ENCODE peak calls at places on chromosomes 7 and 10, in nine cellular contexts. V is mucosa of descending colon; L is body of pancreas; Y is spleen; O is psoas muscle; B is left ventricle myocardium inferior; G is CD8-positive, alpha-beta memory T cell; N is CD4-positive, CD25-positive, alpha-beta regulatory T cell; C is fibroblast of lung. X is an unnamed sample.

GRCh38 chr10:101066146-101066889 is 4.5 kb downstream of the KAZALD1 start:
- DNase-seq in L (peak; percentile 77), C (peak; percentile 59), N (peak; percentile 63), Y (peak; percentile 86), G (peak; percentile 67), B (peak; percentile 83), O (peak; percentile 84), V (peak; percentile 94), X (peak; percentile 92)

GRCh38 chr10:94193466-94193924 is 169.2 kb downstream of the NOC3L start:
- DNase-seq in V (no peak), C (peak; percentile 90), N (no peak), G (no peak), L (no peak), Y (no peak), B (no peak), O (no peak), X (no peak)

GRCh38 chr7:81871606-81872265 is 101.9 kb upstream of the HGF start:
- DNase-seq in Y (no peak), N (no peak), B (no peak), O (no peak), G (no peak), L (no peak), C (no peak), V (no peak), X (no peak)

GRCh38 chr10:20535846-20536245 is 361.3 kb downstream of the NEBL start:
- DNase-seq in B (no peak), N (no peak), C (no peak), Y (no peak), V (no peak), G (no peak), L (no peak), O (no peak), X (no peak)

GRCh38 chr10:24952701-24953349 is 419 bp upstream of the PRTFDC1 start:
- DNase-seq in C (peak; percentile 58), L (peak; percentile 40), O (peak; percentile 63), Y (peak; percentile 89), N (peak; percentile 32), V (no peak), G (peak; percentile 69), B (peak; percentile 42), X (peak; percentile 85)

GRCh38 chr10:26430641-26431163 is 7.4 kb upstream of the APBB1IP start:
- DNase-seq in G (no peak), V (no peak), L (no peak), Y (no peak), O (no peak), C (no peak), N (peak; percentile 89), B (no peak), X (no peak)

GRCh38 chr7:26305048-26305868 is 13.6 kb downstream of the SNX10 start:
- DNase-seq in Y (peak; percentile 83), O (no peak), V (no peak), C (no peak), B (no peak), G (no peak), N (peak; percentile 55), L (no peak), X (no peak)

GRCh38 chr10:75115137-75115536 is 3.7 kb downstream of the SAMD8 start:
- DNase-seq in G (no peak), L (no peak), V (no peak), N (no peak), O (no peak), C (no peak), B (no peak), Y (no peak), X (no peak)

GRCh38 chr7:51233375-51233774 is 83.2 kb downstream of the COBL start:
- DNase-seq in B (no peak), L (no peak), C (no peak), N (no peak), Y (no peak), O (no peak), V (no peak), G (no peak), X (no peak)

GRCh38 chr10:78851652-78852051 is 217.1 kb upstream of the ZMIZ1 start:
- DNase-seq in Y (no peak), N (no peak), L (no peak), C (no peak), V (no peak), G (no peak), B (no peak), O (no peak), X (no peak)

GRCh38 chr10:129350690-129351089 is 116.4 kb upstream of the MGMT start:
- DNase-seq in N (no peak), O (no peak), Y (no peak), L (no peak), G (no peak), V (no peak), B (no peak), C (no peak), X (no peak)

GRCh38 chr7:138325434-138325833 is 134.6 kb upstream of the TRIM24 start:
- DNase-seq in B (no peak), C (no peak), L (no peak), V (no peak), G (no peak), O (no peak), N (no peak), Y (no peak), X (no peak)

GRCh38 chr7:138324905-138325304 is 135.2 kb upstream of the TRIM24 start:
- DNase-seq in L (no peak), G (no peak), C (no peak), O (no peak), N (no peak), V (no peak), B (no peak), Y (no peak), X (no peak)

GRCh38 chr7:138328215-138328614 is 131.8 kb upstream of the TRIM24 start:
- DNase-seq in C (no peak), L (no peak), B (no peak), N (no peak), G (no peak), V (no peak), O (no peak), Y (no peak), X (no peak)
- H3K9me3 ChIP-seq in C (no peaks in the 10 kb centered on the region), L (peaks cover 28% of the 10 kb centered on the region), B (peaks cover 59% of the 10 kb centered on the region), N (peaks cover 7% of the 10 kb centered on the region), G (no peaks in the 10 kb centered on the region), V (peaks cover 34% of the 10 kb centered on the region), O (peaks cover 9% of the 10 kb centered on the region), Y (peaks cover 57% of the 10 kb centered on the region), X (peaks cover 11% of the 10 kb centered on the region)

GRCh38 chr10:103227416-103227815 is 18.3 kb upstream of the RPEL1 start:
- DNase-seq in L (no peak), B (no peak), V (no peak), O (no peak), G (no peak), N (no peak), Y (no peak), C (peak; percentile 34), X (no peak)
- H3K4me3 ChIP-seq in L (no peak overlapping the region), B (no peak overlapping the region), V (no peak overlapping the region), O (no peak overlapping the region), G (no peak overlapping the region), N (no peak overlapping the region), Y (no peak overlapping the region), C (no peak overlapping the region), X (no peak overlapping the region)

GRCh38 chr10:61299156-61299555 is 154.0 kb downstream of the TMEM26 start:
- DNase-seq in C (no peak), N (no peak), V (no peak), B (no peak), L (no peak), O (no peak), G (no peak), Y (no peak), X (no peak)

GRCh38 chr10:61302124-61302523 is 151.1 kb downstream of the TMEM26 start:
- DNase-seq in V (no peak), N (no peak), G (no peak), L (no peak), B (no peak), C (peak; percentile 35), O (no peak), Y (no peak), X (peak; percentile 30)

GRCh38 chr10:61298194-61298593 is 155.0 kb downstream of the TMEM26 start:
- DNase-seq in O (no peak), C (no peak), L (no peak), V (no peak), N (no peak), Y (no peak), G (no peak), B (no peak), X (no peak)

GRCh38 chr10:61304751-61305150 is 148.4 kb downstream of the TMEM26 start:
- DNase-seq in N (no peak), B (no peak), Y (no peak), L (no peak), O (no peak), V (no peak), C (peak; percentile 54), G (no peak), X (no peak)

GRCh38 chr10:61301560-61301959 is 151.6 kb downstream of the TMEM26 start:
- DNase-seq in O (no peak), L (no peak), C (peak; percentile 34), Y (no peak), B (no peak), G (no peak), N (no peak), V (no peak), X (peak; percentile 20)
- H3K9me3 ChIP-seq in O (peaks cover 8% of the 10 kb centered on the region), L (peaks cover 7% of the 10 kb centered on the region), C (no peaks in the 10 kb centered on the region), Y (peaks cover 20% of the 10 kb centered on the region), B (peaks cover 20% of the 10 kb centered on the region), G (no peaks in the 10 kb centered on the region), N (no peaks in the 10 kb centered on the region), V (no peaks in the 10 kb centered on the region), X (no peaks in the 10 kb centered on the region)

DNA sequence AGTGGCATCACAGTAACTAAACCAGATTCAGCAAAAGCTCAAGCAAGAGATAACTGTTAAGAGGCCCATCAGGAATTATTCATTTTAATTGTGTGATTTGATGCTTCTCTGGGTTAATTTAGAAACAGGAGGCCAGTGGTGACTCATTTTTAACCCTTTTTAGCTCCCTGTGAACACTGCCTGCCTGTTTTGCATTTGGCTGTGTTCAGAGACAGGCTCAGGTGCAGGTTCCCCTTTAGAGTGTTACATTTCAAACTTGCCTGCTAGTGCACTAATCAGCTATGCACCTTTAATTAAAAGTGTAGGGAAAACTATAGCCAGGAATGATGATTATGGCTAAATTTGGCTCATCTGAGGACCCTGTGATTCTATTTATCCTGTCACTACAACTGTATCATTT is 6.5 kb downstream of the STAMBPL1 start:
- DNase-seq in N (peak; percentile 49), V (no peak), B (no peak), G (no peak), L (no peak), Y (no peak), C (no peak), O (no peak), X (no peak)
- H3K4me3 ChIP-seq in N (peak overlapping the region; percentile 84), V (no peak overlapping the region), B (no peak overlapping the region), G (no peak overlapping the region), L (no peak overlapping the region), Y (no peak overlapping the region), C (no peak overlapping the region), O (no peak overlapping the region), X (no peak overlapping the region)

DNA sequence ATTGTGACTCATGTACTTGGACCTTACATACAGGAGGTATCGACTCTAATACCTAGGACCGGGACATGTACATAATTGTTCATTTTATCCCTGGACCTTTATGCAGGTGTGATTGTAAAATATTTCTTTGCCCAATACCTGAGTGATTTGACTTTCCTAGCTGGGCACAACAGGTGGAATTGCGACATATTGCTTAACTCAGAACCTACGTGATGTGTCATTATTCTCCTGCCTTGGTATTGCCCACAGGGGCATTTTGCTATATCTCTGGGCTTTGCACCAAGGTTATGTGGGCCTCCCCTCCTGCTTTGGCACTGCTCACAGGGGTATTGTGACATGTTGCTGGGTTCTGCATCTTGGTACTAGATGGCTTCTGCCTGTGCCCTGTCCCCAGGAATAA is 23.9 kb upstream of the ZNF107 start:
- DNase-seq in V (no peak), O (no peak), G (no peak), B (no peak), N (no peak), C (no peak), Y (no peak), L (no peak), X (no peak)
- H3K9me3 ChIP-seq in V (peaks cover 2% of the 10 kb centered on the region), O (no peaks in the 10 kb centered on the region), G (no peaks in the 10 kb centered on the region), B (no peaks in the 10 kb centered on the region), N (no peaks in the 10 kb centered on the region), C (no peaks in the 10 kb centered on the region), Y (peaks cover 8% of the 10 kb centered on the region), L (no peaks in the 10 kb centered on the region), X (no peaks in the 10 kb centered on the region)